ENCODE peak calls at places on chromosomes 3 and 15, in eight cellular contexts. A is mucosa of descending colon; D is CD4-positive, alpha-beta T cell; C is tibial nerve; S is Calu3; L is BJ; W is HCT116; E is left ventricle myocardium inferior. M is an unnamed sample.

GRCh38 chr15:68550498-68551295 is 28.1 kb upstream of the CORO2B start:
- DNase-seq in W (peak), L (no peak), E (peak), A (no peak), D (peak), C (peak), S (peak), M (no peak)

GRCh38 chr3:54274607-54275006 is 152.3 kb downstream of the CACNA2D3 start:
- DNase-seq in D (no peak), A (no peak), S (no peak), L (no peak), C (no peak), W (no peak), E (no peak), M (no peak)

GRCh38 chr3:177126015-177126773 is 71.1 kb downstream of the TBL1XR1 start:
- DNase-seq in D (no peak), E (no peak), W (no peak), A (no peak), S (no peak), L (peak), C (no peak), M (no peak)

GRCh38 chr15:68315495-68316007 is 38.0 kb downstream of the FEM1B start:
- DNase-seq in L (no peak), S (no peak), E (no peak), D (no peak), W (no peak), C (no peak), A (no peak), M (no peak)

GRCh38 chr3:113070226-113071220 is 79.7 kb downstream of the GTPBP8 start:
- DNase-seq in E (no peak), W (no peak), D (no peak), C (no peak), A (no peak), L (peak), S (peak), M (peak)

GRCh38 chr3:4493931-4494806 is 1.0 kb downstream of the ITPR1 start:
- DNase-seq in D (no peak), W (no peak), C (no peak), E (peak), S (no peak), L (no peak), A (no peak), M (no peak)

GRCh38 chr3:52528596-52529375 is 4.9 kb downstream of the NT5DC2 start:
- DNase-seq in D (no peak), A (peak), E (peak), W (no peak), S (no peak), L (no peak), C (peak), M (no peak)

GRCh38 chr3:126104028-126104635 is 20.2 kb upstream of the SLC41A3 start:
- DNase-seq in W (no peak), C (no peak), D (no peak), A (no peak), E (no peak), L (no peak), S (no peak), M (no peak)

GRCh38 chr3:171953300-171954022 is 85.9 kb upstream of the FNDC3B start:
- DNase-seq in D (no peak), A (no peak), W (no peak), S (no peak), E (no peak), C (no peak), L (no peak), M (no peak)

GRCh38 chr3:100297784-100298183 is 36.8 kb upstream of the NIT2 start:
- DNase-seq in D (no peak), C (no peak), L (no peak), A (no peak), E (no peak), W (no peak), S (no peak), M (no peak)

GRCh38 chr3:161100994-161101393 is 4.2 kb downstream of the B3GALNT1 start:
- DNase-seq in A (no peak), S (peak), E (no peak), D (no peak), L (no peak), W (no peak), C (no peak), M (no peak)

GRCh38 chr15:84715442-84716035 is 400 bp downstream of the SEC11A start:
- DNase-seq in D (no peak), E (no peak), S (peak), L (no peak), W (no peak), C (no peak), A (peak), M (no peak)

GRCh38 chr15:65583701-65584100 is 27.2 kb downstream of the INTS14 start:
- DNase-seq in L (no peak), C (no peak), A (no peak), D (peak), S (no peak), E (no peak), W (no peak), M (peak)

GRCh38 chr3:42425736-42426407 is 15.5 kb upstream of the LYZL4 start:
- DNase-seq in D (no peak), E (no peak), C (no peak), A (no peak), W (no peak), S (no peak), L (no peak), M (no peak)

GRCh38 chr3:12935023-12935860 is 93.9 kb upstream of the RPL32 start:
- DNase-seq in D (no peak), W (no peak), A (no peak), L (no peak), S (no peak), E (no peak), C (no peak), M (no peak)
- TF ChIP-seq CTCF in D (no peak), W (no peak), A (no peak), L (no peak), S (no peak), E (no peak), C (no peak), M (no peak)

DNA sequence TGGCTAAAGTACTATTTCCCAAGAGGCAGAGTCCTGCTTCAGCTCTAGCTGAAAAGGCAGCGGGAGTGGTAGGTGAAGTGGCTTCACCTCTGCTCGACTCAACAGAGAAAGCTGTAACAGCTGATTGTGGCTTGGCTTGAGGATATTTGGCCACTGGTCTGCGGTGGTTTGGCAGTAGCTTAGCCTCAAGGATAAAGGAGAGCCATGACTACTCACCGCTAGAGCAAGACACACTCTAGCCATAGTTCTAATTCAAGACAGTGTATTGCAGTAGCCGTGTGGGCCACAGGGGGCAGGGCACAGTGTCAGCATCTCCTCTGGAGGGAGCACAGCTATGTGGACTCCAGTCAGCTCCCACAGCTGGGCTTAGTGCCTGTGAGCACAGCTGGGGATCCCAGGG is 23.5 kb downstream of the TPRG1 start:
- DNase-seq in S (no peak), C (no peak), D (no peak), E (no peak), A (no peak), L (no peak), W (no peak), M (no peak)
- TF ChIP-seq CTCF in S (no peak), C (no peak), D (no peak), E (no peak), A (no peak), L (no peak), W (peak), M (peak)

GRCh38 chr3:39383913-39384664 is 919 bp downstream of the SLC25A38 start:
- DNase-seq in D (peak), A (peak), E (peak), L (peak), W (peak), S (peak), C (peak), M (peak)
- TF ChIP-seq CTCF in D (no peak), A (no peak), E (peak), L (peak), W (no peak), S (no peak), C (peak), M (no peak)

GRCh38 chr3:115244350-115244749 is 97.3 kb upstream of the ZBTB20 start:
- DNase-seq in A (no peak), E (no peak), L (no peak), W (no peak), C (no peak), D (no peak), S (no peak), M (no peak)

GRCh38 chr3:115236496-115236895 is 89.4 kb upstream of the ZBTB20 start:
- DNase-seq in C (no peak), L (no peak), S (no peak), D (no peak), A (no peak), E (no peak), W (no peak), M (no peak)

GRCh38 chr3:115245437-115245836 is 98.3 kb upstream of the ZBTB20 start:
- DNase-seq in C (no peak), W (peak), A (no peak), L (no peak), S (peak), E (no peak), D (no peak), M (peak)

DNA sequence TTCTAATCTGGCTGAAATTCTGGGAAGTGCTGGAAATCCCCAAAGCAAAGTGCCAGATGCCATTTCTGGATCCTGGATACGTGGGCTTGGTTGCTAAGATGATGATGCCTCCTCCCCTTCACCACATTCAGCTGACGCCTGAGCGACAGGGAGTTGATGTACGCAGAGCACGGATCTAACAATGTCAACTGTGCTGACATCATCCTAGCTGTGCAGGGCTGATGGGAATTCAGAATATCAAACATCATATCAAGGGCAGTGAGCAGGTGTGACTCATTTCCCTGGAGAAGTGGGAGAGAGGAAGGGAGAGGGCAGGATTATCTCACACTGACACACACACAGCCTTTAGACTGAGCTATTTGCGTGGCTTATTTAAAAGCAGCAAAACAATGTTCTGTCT is 92.6 kb upstream of the ZBTB20 start:
- DNase-seq in C (no peak), D (no peak), E (peak), W (peak), S (peak), L (peak), A (no peak), M (peak)
- TF ChIP-seq CTCF in C (no peak), D (no peak), E (no peak), W (no peak), S (no peak), L (no peak), A (no peak), M (no peak)

DNA sequence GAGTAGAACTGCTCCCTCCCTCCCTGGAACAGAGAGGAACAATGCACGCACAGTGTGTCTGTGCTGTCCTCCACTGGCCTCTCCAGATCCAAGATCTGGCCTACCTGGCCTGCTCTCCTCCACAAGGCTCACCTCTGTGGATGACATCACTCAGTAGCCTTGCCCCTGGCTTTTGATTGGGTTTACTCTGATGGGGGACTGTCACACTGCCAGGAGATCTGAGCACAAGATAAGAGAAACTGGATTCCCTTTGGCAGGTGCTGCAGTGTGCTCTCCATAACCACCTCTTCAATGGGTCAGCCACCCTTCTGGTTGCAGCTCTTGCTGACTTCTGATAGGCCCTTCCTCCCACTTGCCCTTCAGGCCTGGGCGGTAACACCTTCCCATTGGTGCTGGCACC is 22.6 kb upstream of the ANO10 start:
- DNase-seq in S (no peak), D (no peak), E (no peak), W (no peak), C (no peak), L (no peak), A (no peak), M (no peak)
- TF ChIP-seq CTCF in S (no peak), D (no peak), E (no peak), W (no peak), C (no peak), L (no peak), A (no peak), M (no peak)

GRCh38 chr3:167151671-167152070 is 228.4 kb downstream of the ZBBX start:
- DNase-seq in S (no peak), C (no peak), D (no peak), A (no peak), L (no peak), W (no peak), E (no peak), M (no peak)
- TF ChIP-seq CTCF in S (no peak), C (no peak), D (no peak), A (no peak), L (no peak), W (peak), E (peak), M (no peak)

GRCh38 chr3:73924063-73924462 is 299.3 kb upstream of the PDZRN3 start:
- DNase-seq in L (no peak), W (no peak), D (no peak), E (no peak), S (no peak), A (no peak), C (no peak), M (no peak)
- TF ChIP-seq CTCF in L (no peak), W (no peak), D (no peak), E (no peak), S (no peak), A (no peak), C (no peak), M (no peak)

GRCh38 chr3:136861890-136862610 is at the start of gene NCK1:
- DNase-seq in W (peak), L (peak), S (peak), E (peak), A (peak), D (peak), C (peak), M (peak)
- TF ChIP-seq CTCF in W (no peak), L (peak), S (no peak), E (peak), A (no peak), D (no peak), C (peak), M (no peak)

M was measured in HFF-Myc.